ENCODE peak calls at places on chromosomes 4 and X, in four cellular contexts. K is psoas muscle, J is neuronal stem cell, S is GM23248. L is an unnamed sample.

GRCh38 chr4:25154594-25155265 is 5.5 kb downstream of the SEPSECS start:
- DNase-seq in K (no peak), J (no peak), S (no peak), L (no peak)

GRCh38 chrX:111168314-111168713 is 72.3 kb downstream of the PAK3 start:
- DNase-seq in K (no peak), J (no peak), S (peak), L (no peak)

GRCh38 chr4:25367004-25367621 is 9.9 kb upstream of the ANAPC4 start:
- DNase-seq in K (no peak), J (no peak), S (peak), L (no peak)

GRCh38 chr4:39124885-39125599 is 57.3 kb upstream of the WDR19 start:
- DNase-seq in K (no peak), J (no peak), S (no peak), L (no peak)

GRCh38 chrX:27008486-27008885 is 454.7 kb downstream of the PPP4R3C start:
- DNase-seq in K (no peak), J (no peak), S (no peak), L (no peak)

GRCh38 chrX:53239474-53239873 is 14.5 kb upstream of the KDM5C start:
- DNase-seq in K (no peak), J (no peak), S (no peak), L (no peak)

GRCh38 chr4:89928867-89929266 is 34.2 kb downstream of the MMRN1 start:
- DNase-seq in K (no peak), J (no peak), S (no peak), L (no peak)

GRCh38 chrX:2502668-2503519 is 2.1 kb upstream of the DHRSX start:
- DNase-seq in K (no peak), J (no peak), S (peak), L (no peak)

GRCh38 chr4:80417019-80417418 is 81.5 kb downstream of the CFAP299 start:
- DNase-seq in K (no peak), J (no peak), S (no peak), L (no peak)

GRCh38 chr4:40986375-40986774 is 228.0 kb downstream of the APBB2 start:
- DNase-seq in K (no peak), J (no peak), S (peak), L (no peak)

GRCh38 chrX:107205770-107206696 is at the start of the genes DNAAF6 and NUP62CL:
- DNase-seq in K (peak), J (peak), S (peak), L (peak)

GRCh38 chr4:30399476-30399875 is 320.7 kb upstream of the PCDH7 start:
- DNase-seq in K (no peak), J (no peak), S (no peak), L (no peak)

GRCh38 chr4:166400270-166400894 is 527.3 kb downstream of the TLL1 start:
- DNase-seq in K (no peak), J (no peak), S (no peak), L (no peak)

GRCh38 chrX:78383594-78383993 is 56.2 kb upstream of the CYSLTR1 start:
- DNase-seq in K (no peak), J (no peak), S (no peak), L (no peak)

GRCh38 chrX:78387364-78387763 is 60.0 kb upstream of the CYSLTR1 start:
- DNase-seq in K (no peak), J (no peak), S (no peak), L (no peak)

GRCh38 chrX:78384486-78384885 is 57.1 kb upstream of the CYSLTR1 start:
- DNase-seq in K (no peak), J (no peak), S (no peak), L (no peak)

DNA sequence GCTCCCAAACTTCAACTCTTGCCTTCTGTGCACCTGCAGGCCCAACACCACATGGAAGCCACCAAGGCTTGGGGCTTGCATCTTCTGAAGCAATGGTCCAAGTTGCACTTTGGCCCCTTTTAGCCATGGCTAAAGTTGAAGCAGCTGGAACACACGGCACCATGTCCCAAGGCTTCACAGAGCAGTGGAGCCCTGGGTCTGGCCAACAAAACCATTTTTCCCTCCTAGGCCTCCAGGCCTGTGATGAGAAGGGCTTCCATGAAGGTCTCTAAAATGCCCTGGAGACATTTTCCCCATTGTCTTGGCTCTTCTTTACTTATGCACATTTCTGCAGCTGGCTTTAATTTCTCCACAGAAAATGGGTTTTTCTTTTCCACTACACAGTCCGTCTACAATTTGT is 61.3 kb upstream of the CYSLTR1 start:
- DNase-seq in K (no peak), J (no peak), S (no peak), L (no peak)
- H3K4me3 ChIP-seq in K (no peak), J (no peak), S (no peak), L (no peak)

GRCh38 chr4:139666735-139667266 is 1.2 kb downstream of the MGST2 start:
- DNase-seq in K (peak), J (no peak), S (no peak), L (no peak)
- H3K4me3 ChIP-seq in K (peak), J (no peak), S (peak), L (peak)

GRCh38 chr4:13547563-13548041 is 3.3 kb upstream of the NKX3-2 start:
- DNase-seq in K (no peak), J (no peak), S (no peak), L (no peak)

GRCh38 chr4:13546855-13547562 is 2.7 kb upstream of the NKX3-2 start:
- DNase-seq in K (no peak), J (no peak), S (no peak), L (no peak)

GRCh38 chr4:13544556-13545393 is 467 bp upstream of the NKX3-2 start:
- DNase-seq in K (no peak), J (peak), S (peak), L (no peak)

GRCh38 chr4:13545394-13545808 is 1.1 kb upstream of the NKX3-2 start:
- DNase-seq in K (no peak), J (no peak), S (no peak), L (no peak)

DNA sequence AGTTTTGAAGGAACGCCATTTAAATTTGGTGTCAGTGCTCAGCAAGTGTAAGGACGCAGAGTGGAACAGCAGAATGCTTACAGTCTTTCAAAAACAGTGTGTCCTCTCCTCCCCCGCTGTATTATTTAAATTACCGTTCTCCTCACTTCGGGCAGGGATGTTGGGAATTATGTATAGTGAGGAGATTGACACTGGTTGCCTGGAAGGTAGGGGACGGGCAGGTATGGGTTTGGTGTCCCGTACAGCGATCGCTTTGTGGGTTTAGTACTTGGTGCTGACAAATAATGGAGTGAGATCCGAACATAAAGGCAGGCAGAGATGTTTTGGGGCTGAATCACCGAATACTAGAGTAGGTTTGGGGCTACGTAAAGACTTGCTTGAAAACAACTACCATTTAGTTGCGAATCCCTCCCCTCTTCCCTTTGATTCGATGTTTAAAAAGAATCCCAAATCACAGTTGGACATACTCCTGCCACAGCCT is 2.1 kb upstream of the NKX3-2 start:
- DNase-seq in K (no peak), J (no peak), S (no peak), L (no peak)
- H3K4me3 ChIP-seq in K (no peak), J (no peak), S (no peak), L (no peak)

DNA sequence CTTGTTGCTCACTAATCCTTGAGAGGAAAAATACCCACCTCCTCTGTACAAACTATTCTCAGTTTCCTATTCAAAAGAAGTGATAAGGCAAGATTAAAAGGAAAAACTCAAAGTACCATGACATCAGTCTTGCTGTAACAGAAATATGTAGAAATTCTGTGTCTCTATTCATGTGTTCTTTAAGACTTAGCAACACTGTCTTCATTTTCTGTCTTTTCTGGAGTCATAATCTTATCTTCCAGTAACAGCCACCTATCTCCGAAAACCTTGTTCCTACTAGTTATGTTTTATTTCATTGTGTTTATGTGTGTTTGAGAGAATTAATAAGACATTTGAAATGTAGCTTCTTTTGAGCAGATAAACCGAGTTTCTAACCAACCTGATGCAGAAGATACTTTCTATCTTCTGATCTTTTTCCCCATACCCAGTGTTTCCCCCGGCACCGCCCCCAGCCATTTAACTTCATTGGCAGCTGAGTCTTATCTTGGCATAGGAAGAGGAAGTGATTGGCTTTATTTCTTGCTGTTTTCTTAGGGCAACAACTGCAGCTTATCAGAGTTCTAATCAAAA is 8.1 kb downstream of the FAM241A start:
- DNase-seq in K (no peak), J (no peak), S (no peak), L (no peak)
- H3K4me3 ChIP-seq in K (no peak), J (no peak), S (no peak), L (no peak)